ENCODE peak calls at places on chromosomes 1 and 21, in eight cellular contexts. D is psoas muscle, E is fibroblast of lung, W is IMR-90, M is transverse colon, N is tibial artery, J is left ventricle myocardium inferior, S is RWPE2. O is an unnamed sample.

GRCh38 chr21:38139380-38140168 is 117.2 kb upstream of the KCNJ15 start:
- DNase-seq in D (no peak), E (peak; percentile 23), W (peak; percentile 62), M (no peak), N (no peak), J (no peak), S (peak; percentile 89), O (peak; percentile 24)

GRCh38 chr1:31732751-31733289 is 29.0 kb upstream of the COL16A1 start:
- DNase-seq in D (no peak), E (no peak), W (no peak), M (no peak), N (no peak), J (no peak), S (no peak), O (no peak)

GRCh38 chr1:161763522-161764098 is 2.5 kb upstream of the ATF6 start:
- DNase-seq in D (no peak), E (no peak), W (no peak), M (no peak), N (no peak), J (no peak), S (no peak), O (no peak)

GRCh38 chr1:2073382-2074230 is 23.4 kb downstream of the PRKCZ start:
- DNase-seq in D (no peak), E (peak; percentile 78), W (peak; percentile 58), M (no peak), N (no peak), J (no peak), S (no peak), O (peak; percentile 13)

GRCh38 chr1:55898191-55898590 is 681.2 kb downstream of the PLPP3 start:
- DNase-seq in D (no peak), E (peak; percentile 64), W (peak; percentile 89), M (no peak), N (no peak), J (no peak), S (no peak), O (peak; percentile 30)

GRCh38 chr1:150567717-150568561 is 11.5 kb downstream of the MCL1 start:
- DNase-seq in D (peak; percentile 92), E (peak; percentile 97), W (peak; percentile 98), M (peak; percentile 84), N (peak; percentile 95), J (peak; percentile 75), S (peak; percentile 96), O (peak; percentile 95)

GRCh38 chr1:68624233-68624632 is 127.4 kb upstream of the DEPDC1 start:
- DNase-seq in D (no peak), E (peak; percentile 83), W (peak; percentile 28), M (no peak), N (no peak), J (no peak), S (no peak), O (no peak)

GRCh38 chr1:219927956-219928790 is at the start of gene SLC30A10:
- DNase-seq in D (no peak), E (peak; percentile 37), W (no peak), M (peak; percentile 57), N (no peak), J (no peak), S (no peak), O (no peak)

GRCh38 chr1:232150770-232151548 is 479.0 kb downstream of the SIPA1L2 start:
- DNase-seq in D (no peak), E (no peak), W (no peak), M (no peak), N (no peak), J (no peak), S (no peak), O (no peak)

GRCh38 chr1:66788231-66788939 is 12.7 kb downstream of the INSL5 start:
- DNase-seq in D (no peak), E (no peak), W (no peak), M (no peak), N (no peak), J (no peak), S (no peak), O (no peak)

GRCh38 chr21:44930543-44930981 is 9.3 kb upstream of the SLX9 start:
- DNase-seq in D (peak; percentile 68), E (no peak), W (no peak), M (peak; percentile 39), N (no peak), J (peak; percentile 37), S (no peak), O (no peak)

GRCh38 chr1:203136409-203137042 is 9.0 kb downstream of the ADORA1 start:
- DNase-seq in D (no peak), E (no peak), W (no peak), M (no peak), N (no peak), J (no peak), S (no peak), O (no peak)

GRCh38 chr1:115648717-115649691 is 7.2 kb downstream of the VANGL1 start:
- DNase-seq in D (no peak), E (no peak), W (no peak), M (no peak), N (no peak), J (no peak), S (no peak), O (no peak)

GRCh38 chr1:1434131-1434811 is 1.2 kb upstream of the VWA1 start:
- DNase-seq in D (peak; percentile 75), E (peak; percentile 45), W (no peak), M (peak; percentile 53), N (peak; percentile 26), J (peak; percentile 75), S (no peak), O (no peak)

GRCh38 chr1:96887501-96887900 is 165.9 kb downstream of the PTBP2 start:
- DNase-seq in D (no peak), E (no peak), W (no peak), M (no peak), N (no peak), J (no peak), S (no peak), O (no peak)

GRCh38 chr1:38685373-38685772 is 174.2 kb downstream of the RRAGC start:
- DNase-seq in D (no peak), E (no peak), W (no peak), M (no peak), N (no peak), J (no peak), S (no peak), O (no peak)

GRCh38 chr1:205437570-205437969 is 15.7 kb upstream of the LEMD1 start:
- DNase-seq in D (no peak), E (no peak), W (no peak), M (no peak), N (no peak), J (no peak), S (no peak), O (no peak)

GRCh38 chr1:163999131-163999530 is 559.9 kb upstream of the PBX1 start:
- DNase-seq in D (no peak), E (no peak), W (no peak), M (no peak), N (no peak), J (no peak), S (no peak), O (no peak)

GRCh38 chr1:243882276-243882675 is 32.2 kb upstream of the AKT3 start:
- DNase-seq in D (no peak), E (peak; percentile 74), W (peak; percentile 71), M (no peak), N (no peak), J (no peak), S (no peak), O (peak; percentile 13)

GRCh38 chr1:20964540-20965484 is 177.7 kb upstream of the HP1BP3 start:
- DNase-seq in D (no peak), E (no peak), W (no peak), M (peak; percentile 33), N (no peak), J (no peak), S (no peak), O (no peak)
- H3K27ac ChIP-seq in D (peak overlapping the region; percentile 82), E (no peak overlapping the region), W (no peak overlapping the region), M (peak overlapping the region; percentile 68), N (no peak overlapping the region), J (no peak overlapping the region), S (no peak overlapping the region), O (no peak overlapping the region)

DNA sequence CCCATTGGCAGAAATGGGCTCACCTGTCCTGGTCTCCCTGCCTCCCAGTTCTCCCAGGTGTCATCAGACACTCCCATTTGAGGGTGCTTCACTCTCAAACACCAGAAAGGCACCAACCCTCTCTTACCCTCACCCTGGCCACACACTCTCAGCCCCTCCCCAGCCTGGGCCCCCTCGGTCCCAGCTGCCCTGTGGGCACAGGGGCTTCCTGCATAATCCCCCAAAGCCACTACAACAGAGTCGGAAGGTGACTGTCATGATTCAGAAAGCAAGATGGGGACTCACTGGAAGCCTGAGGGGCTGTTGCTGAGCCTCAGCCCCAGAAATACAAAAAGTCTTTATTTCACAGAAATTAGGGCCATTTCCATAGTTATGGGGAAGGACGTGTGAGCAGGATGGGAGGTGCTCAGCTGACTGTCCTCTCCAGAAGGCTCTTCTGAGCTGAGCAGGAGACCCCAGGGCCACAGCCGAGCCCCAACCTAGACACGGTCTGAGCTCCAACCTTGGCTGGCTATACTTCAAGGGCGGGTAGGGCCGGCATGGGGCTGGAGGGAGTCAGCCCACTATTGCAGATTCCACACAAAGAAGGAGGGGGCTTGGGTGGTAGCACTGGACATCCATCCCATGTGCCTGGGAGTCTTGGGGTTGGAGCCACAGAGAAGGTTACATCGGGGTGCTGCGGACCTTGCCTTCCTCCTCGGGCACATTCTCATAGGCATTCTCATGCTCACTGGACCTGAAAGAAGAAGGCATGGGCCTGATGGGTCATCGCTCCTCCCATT is 6.3 kb downstream of the PDZK1IP1 start:
- DNase-seq in D (no peak), E (no peak), W (no peak), M (no peak), N (no peak), J (no peak), S (peak; percentile 38), O (no peak)
- TF ChIP-seq CTCF in D (no peak), E (no peak), W (no peak), M (no peak), N (no peak), J (no peak), S (no peak), O (no peak)

GRCh38 chr1:187949567-187949966 is 1120.8 kb downstream of the PLA2G4A start:
- DNase-seq in D (no peak), E (no peak), W (no peak), M (no peak), N (no peak), J (no peak), S (no peak), O (no peak)
- H3K9me3 ChIP-seq in D (peaks cover 5% of the 10 kb centered on the region), E (no peaks in the 10 kb centered on the region), W (peaks cover 3% of the 10 kb centered on the region), M (peaks cover 6% of the 10 kb centered on the region), N (no peaks in the 10 kb centered on the region), J (peaks cover 77% of the 10 kb centered on the region), S (peaks cover 10% of the 10 kb centered on the region), O (no peaks in the 10 kb centered on the region)

DNA sequence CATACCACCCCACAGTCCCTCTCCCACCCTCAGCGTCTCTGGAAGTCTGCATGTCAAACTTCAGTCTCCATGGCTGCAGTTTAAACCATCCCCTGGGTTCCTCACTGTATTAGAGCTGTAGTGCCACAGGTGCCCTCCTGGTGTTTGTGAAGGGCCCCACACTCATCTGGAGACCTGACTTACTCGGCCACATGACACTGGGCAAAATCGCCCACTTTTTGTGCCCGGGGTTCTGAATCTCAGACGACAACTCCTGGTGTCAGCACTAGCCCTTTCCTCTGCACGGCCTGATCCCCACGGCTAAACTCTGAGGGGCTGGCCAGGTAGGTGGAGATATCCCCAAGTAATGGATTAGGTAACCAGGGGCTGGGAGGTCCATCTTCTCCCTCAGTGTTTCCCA is 6.5 kb downstream of the INKA2 start:
- DNase-seq in D (no peak), E (no peak), W (no peak), M (no peak), N (no peak), J (no peak), S (no peak), O (no peak)
- H3K27ac ChIP-seq in D (peak overlapping the region; percentile 56), E (peak overlapping the region; percentile 83), W (no peak overlapping the region), M (peak overlapping the region; percentile 65), N (peak overlapping the region; percentile 60), J (peak overlapping the region; percentile 98), S (no peak overlapping the region), O (no peak overlapping the region)

O was measured in AG04450.